ENCODE peak calls at places on chromosomes 7 and 10, in six cellular contexts. C is substantia nigra, Z is NCI-H510A treated with DMSO at 0.1 percent for 48 hours, M is NCI-H460, Q is SHP77, J is neuronal stem cell. W is an unnamed sample.
A peak's percentile ranks its signal among the peaks of the same experiment; 100 is the strongest.

GRCh38 chr7:17405786-17406185 is 107.3 kb downstream of the AHR start:
- DNase-seq in M (peak; percentile 96), C (no peak), Z (no peak), Q (peak; percentile 84), J (no peak), W (no peak)

GRCh38 chr7:43071604-43072003 is 40.8 kb upstream of the HECW1 start:
- DNase-seq in Z (no peak), J (peak; percentile 54), M (peak; percentile 11), Q (no peak), C (no peak), W (peak; percentile 26)

GRCh38 chr7:98856021-98856422 is 13.8 kb downstream of the TMEM130 start:
- DNase-seq in M (no peak), C (no peak), J (no peak), Q (no peak), Z (no peak), W (no peak)

GRCh38 chr7:2687338-2687869 is 598 bp upstream of the AMZ1 start:
- DNase-seq in J (no peak), Z (peak; percentile 19), Q (peak; percentile 84), C (no peak), M (no peak), W (no peak)

GRCh38 chr10:114471906-114472873 is 67.9 kb upstream of the AFAP1L2 start:
- DNase-seq in J (no peak), Z (peak; percentile 91), M (no peak), Q (no peak), C (no peak), W (peak; percentile 66)

GRCh38 chr7:19116121-19117080 is 1.0 kb downstream of the TWIST1 start:
- DNase-seq in C (no peak), Z (no peak), Q (peak; percentile 58), J (peak; percentile 46), M (no peak), W (peak; percentile 39)

GRCh38 chr7:28192786-28193581 is 12.4 kb upstream of the JAZF1 start:
- DNase-seq in Q (no peak), J (no peak), Z (no peak), M (no peak), C (no peak), W (no peak)

GRCh38 chr10:110208614-110209398 is 1.4 kb downstream of the MXI1 start:
- DNase-seq in C (peak; percentile 39), Z (no peak), M (no peak), J (no peak), Q (peak; percentile 45), W (no peak)

GRCh38 chr7:17696422-17696821 is 243.9 kb downstream of the SNX13 start:
- DNase-seq in Q (peak; percentile 74), C (no peak), M (peak; percentile 98), Z (no peak), J (no peak), W (no peak)

GRCh38 chr10:74227697-74228424 is 76.8 kb downstream of the ADK start:
- DNase-seq in Q (no peak), M (no peak), Z (no peak), C (no peak), J (no peak), W (no peak)

GRCh38 chr7:134513169-134513752 is 14.1 kb upstream of the AKR1B10 start:
- DNase-seq in Q (peak; percentile 35), C (peak; percentile 4), M (peak; percentile 59), Z (peak; percentile 0), J (peak; percentile 11), W (peak; percentile 69)

GRCh38 chr7:111855842-111856227 is 293.5 kb upstream of the IMMP2L start:
- DNase-seq in Q (peak; percentile 1), C (no peak), J (no peak), M (no peak), Z (no peak), W (peak; percentile 18)

GRCh38 chr7:74482629-74483401 is 29.1 kb downstream of the GTF2IRD1 start:
- DNase-seq in Z (no peak), M (peak; percentile 97), C (no peak), J (no peak), Q (no peak), W (no peak)

GRCh38 chr10:61272781-61273180 is 180.4 kb downstream of the TMEM26 start:
- DNase-seq in M (no peak), Q (no peak), C (no peak), J (no peak), Z (no peak), W (no peak)

GRCh38 chr7:114539575-114539974 is 125.0 kb downstream of the FOXP2 start:
- DNase-seq in J (no peak), Q (peak; percentile 26), M (peak; percentile 12), C (no peak), Z (peak; percentile 9), W (no peak)

GRCh38 chr10:121662945-121663917 is 65.0 kb upstream of the FGFR2 start:
- DNase-seq in M (no peak), J (peak; percentile 32), Q (no peak), Z (no peak), C (peak; percentile 15), W (peak; percentile 81)

GRCh38 chr10:123136806-123137642 is 1.3 kb downstream of the HMX3 start:
- DNase-seq in J (no peak), Z (peak; percentile 30), Q (no peak), C (no peak), M (no peak), W (no peak)

GRCh38 chr7:151186640-151187408 is at the start of gene ASB10:
- DNase-seq in C (no peak), Z (no peak), Q (no peak), M (no peak), J (no peak), W (no peak)

GRCh38 chr10:14723052-14723689 is 51.5 kb downstream of the FAM107B start:
- DNase-seq in C (no peak), Q (no peak), Z (no peak), M (no peak), J (no peak), W (no peak)

GRCh38 chr10:6737758-6738463 is 157.8 kb upstream of the PRKCQ start:
- DNase-seq in Q (no peak), Z (no peak), M (no peak), C (no peak), J (no peak), W (no peak)

GRCh38 chr7:129327076-129327475 is 102.2 kb downstream of the AHCYL2 start:
- DNase-seq in M (no peak), J (no peak), C (no peak), Q (no peak), Z (no peak), W (no peak)

GRCh38 chr10:116809528-116810500 is 39.5 kb upstream of the ENO4 start:
- DNase-seq in Z (no peak), M (peak; percentile 59), J (no peak), Q (peak; percentile 43), C (no peak), W (peak; percentile 60)

GRCh38 chr7:15685358-15686181 is 913 bp downstream of the MEOX2 start:
- DNase-seq in J (peak; percentile 26), Z (peak; percentile 81), Q (no peak), M (no peak), C (no peak), W (peak; percentile 29)

GRCh38 chr7:135708041-135708440 is 19.9 kb downstream of the SLC13A4 start:
- DNase-seq in J (no peak), M (no peak), Z (no peak), C (no peak), Q (no peak), W (peak; percentile 49)

GRCh38 chr7:117019786-117020604 is 66.7 kb downstream of the ST7 start:
- DNase-seq in M (peak; percentile 83), Q (peak; percentile 98), J (peak; percentile 85), C (peak; percentile 57), Z (peak; percentile 81), W (peak; percentile 62)

GRCh38 chr7:46600340-46600739 is 679.3 kb upstream of the IGFBP3 start:
- DNase-seq in J (no peak), C (no peak), Z (no peak), M (no peak), Q (no peak), W (no peak)

GRCh38 chr10:1715821-1716220 is 21.5 kb downstream of the ADARB2 start:
- DNase-seq in C (no peak), Q (no peak), J (no peak), Z (no peak), M (no peak), W (peak; percentile 68)

GRCh38 chr7:114083714-114084113 is 164.9 kb upstream of the PPP1R3A start:
- DNase-seq in Z (no peak), J (peak; percentile 5), M (no peak), C (no peak), Q (no peak), W (no peak)

GRCh38 chr10:30215631-30216030 is 133.4 kb downstream of the MTPAP start:
- DNase-seq in M (no peak), J (no peak), Z (no peak), C (no peak), Q (peak; percentile 6), W (no peak)

GRCh38 chr10:48598936-48599829 is 5.7 kb downstream of the ARHGAP22 start:
- DNase-seq in M (no peak), Z (no peak), C (no peak), Q (no peak), J (no peak), W (no peak)

GRCh38 chr7:43658718-43659548 is 70.4 kb downstream of the COA1 start:
- DNase-seq in Q (no peak), C (no peak), M (no peak), J (no peak), Z (no peak), W (no peak)

GRCh38 chr7:80699030-80699638 is 60.7 kb downstream of the CD36 start:
- DNase-seq in J (peak; percentile 51), Q (peak; percentile 12), Z (peak; percentile 41), M (peak; percentile 66), C (no peak), W (peak; percentile 39)

GRCh38 chr10:9643782-9644181 is 1373.9 kb upstream of the CELF2 start:
- DNase-seq in Z (no peak), C (no peak), J (no peak), M (no peak), Q (no peak), W (no peak)

GRCh38 chr7:51090411-51090810 is 226.2 kb downstream of the COBL start:
- DNase-seq in Q (no peak), C (no peak), Z (no peak), M (no peak), J (no peak), W (no peak)

GRCh38 chr10:32582946-32583345 is 137.0 kb downstream of the CCDC7 start:
- DNase-seq in M (peak; percentile 56), Q (no peak), C (no peak), J (no peak), Z (no peak), W (no peak)

GRCh38 chr7:4789194-4790077 is 14.0 kb downstream of the AP5Z1 start:
- DNase-seq in Z (no peak), J (no peak), M (no peak), C (no peak), Q (no peak), W (peak; percentile 37)

GRCh38 chr7:50363327-50364060 is 59.0 kb downstream of the IKZF1 start:
- DNase-seq in Z (no peak), C (no peak), M (no peak), J (no peak), Q (no peak), W (no peak)